ENCODE peak calls at places on chromosomes 6 and 20, in eight cellular contexts. S is right lobe of liver; P is CD4-positive, CD25-positive, alpha-beta regulatory T cell; T is PC-9; W is colonic mucosa; U is cardiac fibroblast; Y is fibroblast of pulmonary artery; J is heart left ventricle. B is an unnamed sample.

GRCh38 chr6:25359891-25360290 is 80.7 kb downstream of the CARMIL1 start:
- DNase-seq in S (no peak), P (no peak), T (no peak), W (peak; percentile 70), U (no peak), Y (no peak), J (no peak), B (no peak)

GRCh38 chr6:21348462-21349195 is 244.9 kb upstream of the SOX4 start:
- DNase-seq in S (no peak), P (no peak), T (peak; percentile 68), W (no peak), U (peak; percentile 68), Y (peak; percentile 45), J (no peak), B (peak; percentile 65)

GRCh38 chr6:15132854-15133670 is 112.8 kb upstream of the JARID2 start:
- DNase-seq in S (no peak), P (no peak), T (peak; percentile 40), W (no peak), U (peak; percentile 33), Y (peak; percentile 56), J (no peak), B (peak; percentile 85)

GRCh38 chr6:16286151-16286522 is 47.8 kb downstream of the GMPR start:
- DNase-seq in S (no peak), P (no peak), T (peak; percentile 27), W (no peak), U (peak; percentile 58), Y (peak; percentile 61), J (no peak), B (no peak)

GRCh38 chr6:66638099-66638498 is 931.1 kb upstream of the EYS start:
- DNase-seq in S (no peak), P (no peak), T (no peak), W (no peak), U (no peak), Y (no peak), J (no peak), B (no peak)

GRCh38 chr6:111759836-111760785 is 113.1 kb downstream of the FYN start:
- DNase-seq in S (no peak), P (peak; percentile 87), T (no peak), W (no peak), U (peak; percentile 90), Y (peak; percentile 94), J (no peak), B (no peak)

GRCh38 chr6:17986656-17987575 is 519 bp downstream of the KIF13A start:
- DNase-seq in S (peak; percentile 79), P (no peak), T (peak; percentile 41), W (peak; percentile 72), U (peak; percentile 57), Y (peak; percentile 51), J (peak; percentile 74), B (no peak)

GRCh38 chr20:49479785-49480184 is 2.7 kb downstream of the KCNB1 start:
- DNase-seq in S (peak; percentile 78), P (no peak), T (no peak), W (no peak), U (no peak), Y (no peak), J (no peak), B (no peak)

GRCh38 chr6:167751579-167752115 is 75.1 kb upstream of the AFDN start:
- DNase-seq in S (no peak), P (no peak), T (no peak), W (no peak), U (no peak), Y (no peak), J (no peak), B (no peak)

GRCh38 chr6:90083891-90084290 is 189.6 kb downstream of the GJA10 start:
- DNase-seq in S (no peak), P (no peak), T (no peak), W (no peak), U (no peak), Y (no peak), J (no peak), B (no peak)

GRCh38 chr20:58634818-58635665 is 16.0 kb upstream of the STX16 start:
- DNase-seq in S (no peak), P (no peak), T (no peak), W (no peak), U (no peak), Y (no peak), J (peak; percentile 21), B (no peak)

GRCh38 chr6:151254451-151255081 is 14.8 kb downstream of the AKAP12 start:
- DNase-seq in S (no peak), P (no peak), T (no peak), W (no peak), U (peak; percentile 80), Y (peak; percentile 84), J (no peak), B (peak; percentile 39)

GRCh38 chr20:48761914-48762313 is 65.9 kb downstream of the PREX1 start:
- DNase-seq in S (no peak), P (no peak), T (no peak), W (no peak), U (no peak), Y (no peak), J (no peak), B (no peak)

GRCh38 chr20:45987108-45987780 is 15.2 kb upstream of the ZNF335 start:
- DNase-seq in S (peak; percentile 87), P (peak; percentile 70), T (peak; percentile 85), W (peak; percentile 72), U (peak; percentile 65), Y (peak; percentile 68), J (peak; percentile 73), B (no peak)

GRCh38 chr6:43886717-43887339 is 116.8 kb downstream of the VEGFA start:
- DNase-seq in S (no peak), P (no peak), T (no peak), W (no peak), U (no peak), Y (no peak), J (no peak), B (no peak)

GRCh38 chr6:42599558-42599957 is 35.7 kb downstream of the UBR2 start:
- DNase-seq in S (no peak), P (no peak), T (no peak), W (no peak), U (no peak), Y (no peak), J (no peak), B (no peak)

GRCh38 chr6:37607949-37608348 is 89.7 kb downstream of the MDGA1 start:
- DNase-seq in S (no peak), P (no peak), T (no peak), W (no peak), U (peak; percentile 59), Y (peak; percentile 47), J (no peak), B (no peak)

GRCh38 chr6:54878705-54879104 is 32.1 kb downstream of the FAM83B start:
- DNase-seq in S (no peak), P (no peak), T (no peak), W (no peak), U (no peak), Y (no peak), J (no peak), B (no peak)

GRCh38 chr6:38239719-38240451 is 399.8 kb downstream of the BTBD9 start:
- DNase-seq in S (no peak), P (no peak), T (no peak), W (no peak), U (peak; percentile 19), Y (no peak), J (no peak), B (no peak)

GRCh38 chr6:70072540-70073179 is 206.3 kb downstream of the COL19A1 start:
- DNase-seq in S (no peak), P (no peak), T (no peak), W (no peak), U (no peak), Y (no peak), J (no peak), B (no peak)

GRCh38 chr6:83873869-83874268 is 14.4 kb downstream of the CYB5R4 start:
- DNase-seq in S (no peak), P (no peak), T (no peak), W (no peak), U (no peak), Y (no peak), J (no peak), B (no peak)

GRCh38 chr20:38893485-38894090 is 32.6 kb upstream of the FAM83D start:
- DNase-seq in S (peak; percentile 77), P (peak; percentile 79), T (peak; percentile 74), W (peak; percentile 68), U (peak; percentile 57), Y (peak; percentile 55), J (peak; percentile 59), B (no peak)
- H3K4me3 ChIP-seq in S (no peak overlapping the region), P (peak overlapping the region; percentile 35), T (no peak overlapping the region), W (peak overlapping the region; percentile 7), U (no peak overlapping the region), Y (no peak overlapping the region), J (peak overlapping the region; percentile 1), B (no peak overlapping the region)

DNA sequence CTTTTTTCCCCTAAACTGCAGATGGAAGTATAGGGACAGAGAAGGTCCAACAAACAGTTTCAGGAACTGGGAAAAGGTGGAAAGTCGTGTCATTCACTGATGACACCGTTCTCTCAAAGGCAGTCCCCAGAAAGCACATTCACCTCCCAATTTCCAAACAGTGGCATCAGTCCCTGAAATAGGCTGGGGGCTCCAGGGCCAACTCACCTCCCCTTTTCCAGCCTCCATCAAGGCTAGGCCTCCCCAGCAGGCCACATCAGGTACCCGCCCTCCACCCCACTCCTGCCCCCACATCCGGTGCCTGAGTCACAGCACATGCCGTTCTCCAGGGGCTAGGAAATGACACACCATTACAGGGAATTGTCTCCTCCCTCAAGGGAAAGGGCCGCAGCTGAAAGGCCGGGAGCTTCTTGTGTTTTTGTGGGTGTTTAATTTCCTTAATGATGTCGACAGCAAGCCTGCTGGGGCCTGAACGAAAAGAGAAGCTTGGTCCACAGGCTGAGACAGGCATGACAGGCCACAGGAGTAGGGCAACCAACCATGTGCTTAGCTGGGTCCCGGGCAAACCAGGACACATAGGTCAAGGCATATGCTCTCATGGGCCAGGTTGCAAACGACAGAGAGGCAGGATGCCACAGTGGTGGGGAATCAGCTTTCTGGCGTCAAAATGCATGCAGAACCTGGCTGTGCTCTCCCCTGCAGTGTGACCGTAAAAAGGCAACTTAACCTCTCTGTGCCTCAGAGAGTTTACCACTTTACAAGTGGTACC is 39.2 kb downstream of the ZMYND8 start:
- DNase-seq in S (peak; percentile 57), P (peak; percentile 7), T (peak; percentile 77), W (peak; percentile 62), U (peak; percentile 97), Y (peak; percentile 98), J (peak; percentile 94), B (peak; percentile 90)
- H3K4me3 ChIP-seq in S (no peak overlapping the region), P (peak overlapping the region; percentile 19), T (peak overlapping the region; percentile 56), W (no peak overlapping the region), U (peak overlapping the region; percentile 45), Y (no peak overlapping the region), J (peak overlapping the region; percentile 43), B (no peak overlapping the region)

DNA sequence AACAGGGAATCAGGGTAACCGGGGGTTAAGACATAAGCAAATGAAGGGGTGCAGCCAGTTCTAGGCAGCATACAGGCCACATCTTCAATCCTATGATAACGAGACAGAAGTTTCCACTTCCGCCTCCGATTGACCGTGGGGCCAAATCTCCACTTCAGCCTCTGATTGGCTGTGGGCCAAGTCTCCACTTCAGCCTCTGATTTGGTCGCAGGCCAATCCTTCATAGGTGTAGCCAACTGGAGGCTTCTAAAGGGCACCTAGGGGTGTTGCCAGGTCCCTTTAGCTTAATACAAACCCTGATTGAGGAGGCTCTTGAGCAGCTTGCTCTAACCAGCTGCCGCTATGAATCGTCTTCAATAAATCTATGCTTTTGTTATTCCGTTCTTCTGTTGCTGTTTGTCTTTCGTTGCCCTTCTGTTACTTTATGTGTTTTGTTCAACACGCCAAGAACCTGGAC is 2.1 kb upstream of the ERGIC3 start:
- DNase-seq in S (peak; percentile 24), P (peak; percentile 16), T (no peak), W (peak; percentile 59), U (peak; percentile 15), Y (peak; percentile 18), J (no peak), B (no peak)
- H3K4me3 ChIP-seq in S (no peak overlapping the region), P (no peak overlapping the region), T (no peak overlapping the region), W (no peak overlapping the region), U (no peak overlapping the region), Y (no peak overlapping the region), J (no peak overlapping the region), B (no peak overlapping the region)

GRCh38 chr6:2760882-2761842 is 4.0 kb upstream of the WRNIP1 start:
- DNase-seq in S (no peak), P (peak; percentile 45), T (no peak), W (no peak), U (no peak), Y (no peak), J (no peak), B (no peak)
- H3K4me3 ChIP-seq in S (no peak overlapping the region), P (peak overlapping the region; percentile 49), T (no peak overlapping the region), W (no peak overlapping the region), U (no peak overlapping the region), Y (no peak overlapping the region), J (no peak overlapping the region), B (no peak overlapping the region)